ENCODE peak calls at places on chromosome X, in four cellular contexts. K, S, Z and X are unnamed samples.

GRCh38 chrX:96705905-96706304 is 21.3 kb downstream of the DIAPH2 start:
- DNase-seq in S (no peak), K (no peak), Z (no peak), X (no peak)

GRCh38 chrX:119729408-119730201 is 28.8 kb upstream of the SOWAHD start:
- DNase-seq in Z (peak), S (no peak), K (peak), X (no peak)

GRCh38 chrX:140815868-140816267 is 106.3 kb downstream of the LINC00632 start:
- DNase-seq in Z (peak), S (peak), K (no peak), X (no peak)

GRCh38 chrX:27350476-27350875 is 112.7 kb downstream of the PPP4R3C start:
- DNase-seq in S (no peak), Z (no peak), K (no peak), X (no peak)

GRCh38 chrX:95076449-95076848 is 1402.4 kb downstream of the FAM133A start:
- DNase-seq in S (no peak), Z (peak), K (no peak), X (no peak)

GRCh38 chrX:115138040-115138439 is 51.2 kb upstream of the RBMXL3 start:
- DNase-seq in K (no peak), Z (no peak), S (no peak), X (no peak)

GRCh38 chrX:149804102-149804501 is 22.4 kb downstream of the MAGEA9 start:
- DNase-seq in Z (no peak), K (no peak), S (no peak), X (no peak)

GRCh38 chrX:134592303-134592702 is 66.0 kb downstream of the PLAC1 start:
- DNase-seq in K (no peak), S (no peak), Z (no peak), X (no peak)

GRCh38 chrX:20032201-20032600 is 41.3 kb upstream of the BCLAF3 start:
- DNase-seq in K (no peak), S (no peak), Z (no peak), X (no peak)

GRCh38 chrX:10984213-10984612 is 126.9 kb upstream of the HCCS start:
- DNase-seq in Z (no peak), K (no peak), S (no peak), X (no peak)

GRCh38 chrX:49627030-49627777 is 28.4 kb downstream of the GAGE1 start:
- DNase-seq in Z (peak), S (no peak), K (no peak), X (no peak)

GRCh38 chrX:49260221-49260985 is 4.1 kb downstream of the FOXP3 start:
- DNase-seq in Z (no peak), S (no peak), K (no peak), X (peak)

GRCh38 chrX:105553118-105553517 is 269.2 kb upstream of the NRK start:
- DNase-seq in S (no peak), K (no peak), Z (no peak), X (no peak)

GRCh38 chrX:27976284-27976683 is 5.0 kb downstream of the DCAF8L1 start:
- DNase-seq in K (no peak), Z (peak), S (no peak), X (no peak)

GRCh38 chrX:47586043-47586787 is 4.0 kb downstream of the TIMP1 start:
- DNase-seq in S (no peak), Z (no peak), K (no peak), X (no peak)

GRCh38 chrX:110407910-110408545 is 49.4 kb downstream of the RTL9 start:
- DNase-seq in S (no peak), Z (peak), K (no peak), X (no peak)

GRCh38 chrX:38803609-38804480 is 2.6 kb downstream of the MID1IP1 start:
- DNase-seq in K (peak), S (peak), Z (peak), X (peak)

GRCh38 chrX:11913001-11913400 is 155.0 kb downstream of the MSL3 start:
- DNase-seq in S (peak), Z (peak), K (no peak), X (no peak)

GRCh38 chrX:24245201-24245600 is 68.7 kb downstream of the SUPT20HL2 start:
- DNase-seq in Z (peak), K (no peak), S (peak), X (no peak)

GRCh38 chrX:19514791-19515614 is at the start of gene MAP3K15:
- DNase-seq in Z (peak), K (peak), S (no peak), X (no peak)

GRCh38 chrX:33128048-33128805 is 83.1 kb downstream of the DMD start:
- DNase-seq in Z (no peak), S (no peak), K (no peak), X (no peak)

GRCh38 chrX:155888139-155888538 is 7.0 kb downstream of the VAMP7 start:
- DNase-seq in K (no peak), Z (peak), S (peak), X (no peak)

GRCh38 chrX:44042731-44043130 is 69.5 kb upstream of the NDP start:
- DNase-seq in S (peak), Z (peak), K (no peak), X (no peak)

GRCh38 chrX:63270873-63271272 is 80.3 kb downstream of the SPIN4 start:
- DNase-seq in K (no peak), Z (no peak), S (no peak), X (no peak)

GRCh38 chrX:63275127-63275526 is 76.0 kb downstream of the SPIN4 start:
- DNase-seq in Z (peak), S (no peak), K (no peak), X (no peak)
- TF ChIP-seq CTCF in Z (peak), S (peak), K (peak), X (peak)

GRCh38 chrX:3567681-3568080 is 145.8 kb downstream of the PRKX start:
- DNase-seq in S (peak), Z (peak), K (no peak), X (no peak)
- TF ChIP-seq CTCF in S (no peak), Z (no peak), K (no peak), X (no peak)

GRCh38 chrX:130995351-130995967 is 62.7 kb upstream of the ARHGAP36 start:
- DNase-seq in S (no peak), Z (no peak), K (no peak), X (no peak)

GRCh38 chrX:130990723-130991122 is 67.4 kb upstream of the ARHGAP36 start:
- DNase-seq in S (no peak), K (no peak), Z (no peak), X (no peak)

GRCh38 chrX:130999360-130999759 is 58.8 kb upstream of the ARHGAP36 start:
- DNase-seq in Z (no peak), S (no peak), K (no peak), X (no peak)

GRCh38 chrX:130994671-130995070 is 63.5 kb upstream of the ARHGAP36 start:
- DNase-seq in K (no peak), Z (peak), S (no peak), X (no peak)
- TF ChIP-seq CTCF in K (peak), Z (peak), S (peak), X (peak)

GRCh38 chrX:57583477-57583876 is 8.3 kb upstream of the ZXDB start:
- DNase-seq in Z (no peak), S (no peak), K (no peak), X (no peak)

GRCh38 chrX:57586360-57586759 is 5.5 kb upstream of the ZXDB start:
- DNase-seq in K (no peak), S (no peak), Z (no peak), X (no peak)

GRCh38 chrX:57587062-57587461 is 4.7 kb upstream of the ZXDB start:
- DNase-seq in Z (no peak), K (no peak), S (no peak), X (no peak)

GRCh38 chrX:57587607-57588006 is 4.2 kb upstream of the ZXDB start:
- DNase-seq in Z (no peak), K (no peak), S (no peak), X (no peak)
- TF ChIP-seq CTCF in Z (no peak), K (no peak), S (no peak), X (no peak)

DNA sequence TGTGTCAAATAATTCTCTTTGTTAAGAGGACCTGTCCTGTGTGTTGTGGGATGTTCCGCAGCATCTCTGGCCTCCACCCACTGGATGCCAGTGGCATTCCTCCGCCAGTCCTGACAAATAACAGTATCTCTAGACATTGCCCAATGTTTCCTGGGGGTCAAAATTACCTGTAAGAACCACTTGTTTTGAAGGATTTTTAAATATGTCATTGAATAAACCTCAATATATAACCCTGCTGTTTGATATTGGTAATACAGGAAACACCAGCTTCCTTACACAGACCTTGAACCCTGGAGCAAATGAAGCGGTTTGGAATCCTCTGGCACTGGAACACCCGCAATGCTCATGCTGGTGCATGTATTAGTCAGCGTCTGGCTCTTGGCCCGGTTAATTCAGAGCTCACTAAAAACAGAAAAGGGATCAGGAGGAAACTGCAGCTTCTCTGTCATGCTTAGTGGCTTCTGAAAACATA is 101.3 kb downstream of the TBL1X start:
- DNase-seq in K (no peak), Z (peak), S (peak), X (no peak)
- TF ChIP-seq CTCF in K (no peak), Z (no peak), S (no peak), X (peak)

GRCh38 chrX:104343408-104344129 is 88.8 kb upstream of the ESX1 start:
- DNase-seq in Z (peak), S (peak), K (no peak), X (no peak)
- TF ChIP-seq CTCF in Z (peak), S (peak), K (peak), X (peak)

GRCh38 chrX:124240422-124240821 is 92.0 kb upstream of the TEX13D start:
- DNase-seq in K (no peak), Z (no peak), S (peak), X (no peak)
- TF ChIP-seq CTCF in K (no peak), Z (no peak), S (no peak), X (no peak)